ENCODE peak calls at places on chromosomes 3 and 15, in six cellular contexts. One of them, this sample, is unnamed.

GRCh38 chr3:13105181-13105580 is 32.0 kb upstream of the IQSEC1 start:
- DNase-seq in GM12878: no peak
- DNase-seq in A549: no peak
- DNase-seq in HepG2: no peak
- DNase-seq in K562: no peak
- DNase-seq in H1: no peak
- DNase-seq in this sample: no peak

GRCh38 chr15:88049509-88049908 is 207.0 kb downstream of the NTRK3 start:
- DNase-seq in GM12878: no peak
- DNase-seq in A549: no peak
- DNase-seq in HepG2: no peak
- DNase-seq in K562: no peak
- DNase-seq in H1: no peak
- DNase-seq in this sample: no peak

GRCh38 chr3:140585828-140586227 is 92.0 kb upstream of the TRIM42 start:
- DNase-seq in GM12878: no peak
- DNase-seq in A549: no peak
- DNase-seq in HepG2: no peak
- DNase-seq in K562: no peak
- DNase-seq in H1: no peak
- DNase-seq in this sample: peak

GRCh38 chr15:95171551-95171950 is 940.2 kb downstream of the MCTP2 start:
- DNase-seq in GM12878: no peak
- DNase-seq in A549: no peak
- DNase-seq in HepG2: no peak
- DNase-seq in K562: no peak
- DNase-seq in H1: no peak
- DNase-seq in this sample: no peak

GRCh38 chr3:183120538-183121215 is 21.4 kb upstream of the MCCC1 start:
- DNase-seq in GM12878: no peak
- DNase-seq in A549: no peak
- DNase-seq in HepG2: no peak
- DNase-seq in K562: no peak
- DNase-seq in H1: no peak
- DNase-seq in this sample: no peak

GRCh38 chr3:36992806-36993325 is at the start of gene EPM2AIP1:
- DNase-seq in GM12878: no peak
- DNase-seq in A549: no peak
- DNase-seq in HepG2: no peak
- DNase-seq in K562: peak
- DNase-seq in H1: peak
- DNase-seq in this sample: no peak

GRCh38 chr15:90336705-90337141 is 15.4 kb upstream of the ZNF774 start:
- DNase-seq in GM12878: no peak
- DNase-seq in A549: peak
- DNase-seq in HepG2: no peak
- DNase-seq in K562: no peak
- DNase-seq in H1: no peak
- DNase-seq in this sample: peak

GRCh38 chr3:130925628-130926027 is 31.7 kb downstream of the ATP2C1 start:
- DNase-seq in GM12878: peak
- DNase-seq in A549: peak
- DNase-seq in HepG2: no peak
- DNase-seq in K562: peak
- DNase-seq in H1: no peak
- DNase-seq in this sample: no peak

GRCh38 chr15:69664572-69665326 is 212.1 kb downstream of the RPLP1 start:
- DNase-seq in GM12878: no peak
- DNase-seq in A549: no peak
- DNase-seq in HepG2: no peak
- DNase-seq in K562: no peak
- DNase-seq in H1: no peak
- DNase-seq in this sample: no peak

GRCh38 chr3:177934001-177934891 is 602.0 kb upstream of the KCNMB2 start:
- DNase-seq in GM12878: no peak
- DNase-seq in A549: peak
- DNase-seq in HepG2: peak
- DNase-seq in K562: no peak
- DNase-seq in H1: no peak
- DNase-seq in this sample: peak

GRCh38 chr3:127212711-127213110 is 19.8 kb downstream of the PRR23E start:
- DNase-seq in GM12878: no peak
- DNase-seq in A549: no peak
- DNase-seq in HepG2: no peak
- DNase-seq in K562: no peak
- DNase-seq in H1: no peak
- DNase-seq in this sample: no peak

GRCh38 chr3:188055388-188055787 is 98.6 kb upstream of the LPP start:
- DNase-seq in GM12878: no peak
- DNase-seq in A549: no peak
- DNase-seq in HepG2: no peak
- DNase-seq in K562: no peak
- DNase-seq in H1: no peak
- DNase-seq in this sample: no peak

GRCh38 chr3:50204804-50205718 is at the start of gene SLC38A3:
- DNase-seq in GM12878: no peak
- DNase-seq in A549: no peak
- DNase-seq in HepG2: no peak
- DNase-seq in K562: peak
- DNase-seq in H1: no peak
- DNase-seq in this sample: no peak

GRCh38 chr3:137768361-137769320 is 4.5 kb downstream of the SOX14 start:
- DNase-seq in GM12878: no peak
- DNase-seq in A549: no peak
- DNase-seq in HepG2: no peak
- DNase-seq in K562: no peak
- DNase-seq in H1: no peak
- DNase-seq in this sample: no peak

GRCh38 chr3:53077476-53078220 is 31.8 kb upstream of the SFMBT1 start:
- DNase-seq in GM12878: no peak
- DNase-seq in A549: no peak
- DNase-seq in HepG2: no peak
- DNase-seq in K562: no peak
- DNase-seq in H1: no peak
- DNase-seq in this sample: no peak

GRCh38 chr3:24583004-24583403 is 88.4 kb upstream of the THRB start:
- DNase-seq in GM12878: no peak
- DNase-seq in A549: peak
- DNase-seq in HepG2: peak
- DNase-seq in K562: peak
- DNase-seq in H1: no peak
- DNase-seq in this sample: no peak

GRCh38 chr15:73630030-73630429 is 3.2 kb downstream of the NPTN start:
- DNase-seq in GM12878: no peak
- DNase-seq in A549: no peak
- DNase-seq in HepG2: peak
- DNase-seq in K562: no peak
- DNase-seq in H1: no peak
- DNase-seq in this sample: no peak

GRCh38 chr15:70442616-70443321 is 320.6 kb downstream of the UACA start:
- DNase-seq in GM12878: no peak
- DNase-seq in A549: no peak
- DNase-seq in HepG2: no peak
- DNase-seq in K562: no peak
- DNase-seq in H1: no peak
- DNase-seq in this sample: no peak

GRCh38 chr3:71397046-71397445 is 186.5 kb downstream of the FOXP1 start:
- DNase-seq in GM12878: no peak
- DNase-seq in A549: peak
- DNase-seq in HepG2: peak
- DNase-seq in K562: peak
- DNase-seq in H1: no peak
- DNase-seq in this sample: peak

GRCh38 chr15:75329571-75329970 is 6.3 kb upstream of the COMMD4 start:
- DNase-seq in GM12878: no peak
- DNase-seq in A549: no peak
- DNase-seq in HepG2: no peak
- DNase-seq in K562: no peak
- DNase-seq in H1: no peak
- DNase-seq in this sample: no peak

GRCh38 chr15:75328493-75329314 is 7.2 kb upstream of the COMMD4 start:
- DNase-seq in GM12878: no peak
- DNase-seq in A549: no peak
- DNase-seq in HepG2: no peak
- DNase-seq in K562: peak
- DNase-seq in H1: no peak
- DNase-seq in this sample: no peak

GRCh38 chr15:75325922-75326321 is 9.9 kb upstream of the COMMD4 start:
- DNase-seq in GM12878: no peak
- DNase-seq in A549: no peak
- DNase-seq in HepG2: no peak
- DNase-seq in K562: no peak
- DNase-seq in H1: no peak
- DNase-seq in this sample: no peak

GRCh38 chr15:75327005-75327404 is 8.9 kb upstream of the COMMD4 start:
- DNase-seq in GM12878: no peak
- DNase-seq in A549: no peak
- DNase-seq in HepG2: no peak
- DNase-seq in K562: no peak
- DNase-seq in H1: no peak
- DNase-seq in this sample: no peak

GRCh38 chr15:75327491-75327890 is 8.4 kb upstream of the COMMD4 start:
- DNase-seq in GM12878: no peak
- DNase-seq in A549: no peak
- DNase-seq in HepG2: no peak
- DNase-seq in K562: no peak
- DNase-seq in H1: no peak
- DNase-seq in this sample: no peak
- TF ChIP-seq RAD21 in GM12878: no peak
- TF ChIP-seq RAD21 in A549: no peak
- TF ChIP-seq RAD21 in HepG2: no peak
- TF ChIP-seq RAD21 in K562: no peak
- TF ChIP-seq RAD21 in H1: no peak
- TF ChIP-seq RAD21 in this sample: no peak

GRCh38 chr3:47581422-47581821 is 2.8 kb upstream of the CSPG5 start:
- DNase-seq in GM12878: no peak
- DNase-seq in A549: no peak
- DNase-seq in HepG2: peak
- DNase-seq in K562: no peak
- DNase-seq in H1: no peak
- DNase-seq in this sample: no peak

GRCh38 chr3:47578119-47578630 is 490 bp downstream of the CSPG5 start:
- DNase-seq in GM12878: no peak
- DNase-seq in A549: no peak
- DNase-seq in HepG2: no peak
- DNase-seq in K562: peak
- DNase-seq in H1: no peak
- DNase-seq in this sample: no peak

GRCh38 chr3:47579875-47580274 is 1.2 kb upstream of the CSPG5 start:
- DNase-seq in GM12878: no peak
- DNase-seq in A549: no peak
- DNase-seq in HepG2: no peak
- DNase-seq in K562: no peak
- DNase-seq in H1: no peak
- DNase-seq in this sample: no peak

GRCh38 chr3:47578691-47579632 is at the start of gene CSPG5:
- DNase-seq in GM12878: no peak
- DNase-seq in A549: no peak
- DNase-seq in HepG2: no peak
- DNase-seq in K562: peak
- DNase-seq in H1: no peak
- DNase-seq in this sample: no peak

DNA sequence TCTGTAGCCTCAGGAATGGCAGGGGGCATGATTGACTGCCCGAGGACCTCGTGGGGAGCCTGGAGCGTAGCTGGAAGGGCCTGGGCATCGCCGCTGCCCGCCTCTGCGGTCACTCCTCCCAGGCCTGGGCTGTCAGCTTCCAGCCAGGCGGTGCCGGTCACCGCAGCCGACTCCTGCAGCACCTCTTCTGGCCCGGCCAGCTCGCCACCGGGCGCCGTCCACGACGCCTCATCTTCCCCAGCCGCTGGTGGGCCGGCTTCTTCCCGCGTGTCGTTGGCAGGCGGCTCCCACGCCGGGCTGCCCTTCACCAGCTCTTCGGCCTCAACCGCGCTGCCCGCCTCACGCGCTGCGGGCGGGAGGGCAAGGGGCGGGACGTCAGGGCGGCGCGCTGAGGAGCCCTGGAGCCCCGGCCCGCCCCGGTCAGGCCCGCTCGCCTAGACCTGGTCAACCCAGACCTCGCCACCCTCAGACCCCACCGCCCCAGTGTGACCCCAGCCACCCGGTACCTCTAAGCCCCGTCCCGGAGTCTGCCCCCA is 1.0 kb downstream of the CSPG5 start:
- DNase-seq in GM12878: no peak
- DNase-seq in A549: peak
- DNase-seq in HepG2: no peak
- DNase-seq in K562: no peak
- DNase-seq in H1: no peak
- DNase-seq in this sample: no peak
- TF ChIP-seq RFX5 in GM12878: no peak
- TF ChIP-seq RFX5 in A549: no peak
- TF ChIP-seq RFX5 in HepG2: no peak
- TF ChIP-seq RFX5 in K562: no peak
- TF ChIP-seq RFX5 in H1: no peak
- TF ChIP-seq RFX5 in this sample: no peak

GRCh38 chr3:156826144-156826895 is at the start of gene LEKR1:
- DNase-seq in GM12878: peak
- DNase-seq in A549: peak
- DNase-seq in HepG2: peak
- DNase-seq in K562: peak
- DNase-seq in H1: no peak
- DNase-seq in this sample: peak

GRCh38 chr3:156826896-156827882 is 1.0 kb downstream of the LEKR1 start:
- DNase-seq in GM12878: no peak
- DNase-seq in A549: no peak
- DNase-seq in HepG2: no peak
- DNase-seq in K562: no peak
- DNase-seq in H1: no peak
- DNase-seq in this sample: no peak

GRCh38 chr3:156831006-156831405 is 4.9 kb downstream of the LEKR1 start:
- DNase-seq in GM12878: no peak
- DNase-seq in A549: no peak
- DNase-seq in HepG2: no peak
- DNase-seq in K562: no peak
- DNase-seq in H1: no peak
- DNase-seq in this sample: no peak

GRCh38 chr3:156820687-156821070 is 5.5 kb upstream of the LEKR1 start:
- DNase-seq in GM12878: no peak
- DNase-seq in A549: no peak
- DNase-seq in HepG2: no peak
- DNase-seq in K562: no peak
- DNase-seq in H1: no peak
- DNase-seq in this sample: no peak

DNA sequence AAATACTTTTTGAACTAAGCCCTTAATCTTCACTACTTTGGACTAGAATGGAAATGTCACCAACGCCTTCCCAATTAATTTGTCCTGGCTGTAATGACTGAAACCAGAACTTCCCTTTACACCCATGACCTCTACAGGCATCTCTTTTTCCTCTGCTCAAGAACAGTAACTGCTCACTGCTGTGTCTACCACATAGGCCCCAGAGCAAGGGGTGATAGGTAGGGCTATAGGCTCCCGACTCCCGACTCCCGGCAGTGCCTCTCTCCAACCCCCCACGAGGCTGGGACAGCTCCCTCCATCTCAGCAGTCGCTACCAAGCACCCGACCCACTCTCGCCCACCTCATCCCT is 384 bp upstream of the LEKR1 start:
- DNase-seq in GM12878: no peak
- DNase-seq in A549: no peak
- DNase-seq in HepG2: no peak
- DNase-seq in K562: no peak
- DNase-seq in H1: no peak
- DNase-seq in this sample: no peak
- TF ChIP-seq RAD21 in GM12878: no peak
- TF ChIP-seq RAD21 in A549: no peak
- TF ChIP-seq RAD21 in HepG2: no peak
- TF ChIP-seq RAD21 in K562: peak
- TF ChIP-seq RAD21 in H1: no peak
- TF ChIP-seq RAD21 in this sample: peak

GRCh38 chr15:60634815-60635214 is 155.9 kb upstream of the ICE2 start:
- DNase-seq in GM12878: no peak
- DNase-seq in A549: no peak
- DNase-seq in HepG2: no peak
- DNase-seq in K562: no peak
- DNase-seq in H1: no peak
- DNase-seq in this sample: peak
- TF ChIP-seq RFX5 in GM12878: no peak
- TF ChIP-seq RFX5 in A549: no peak
- TF ChIP-seq RFX5 in HepG2: no peak
- TF ChIP-seq RFX5 in K562: no peak
- TF ChIP-seq RFX5 in H1: no peak
- TF ChIP-seq RFX5 in this sample: no peak